ENCODE peak calls at places on chromosomes 11 and 22, in ten cellular contexts. G is kidney; U is stimulated activated CD4-positive, alpha-beta T cell treated with anti-CD3 and anti-CD28 coated beads, Interleukin-15, amount 100 ng/mL, for 48 hours; X is colonic mucosa; N is B cell; O is cardiac muscle cell; H is sigmoid colon; J is CD8-positive, alpha-beta T cell; S is posterior cingulate gyrus; I is KG1. L is an unnamed sample.

GRCh38 chr22:20099099-20099711 is 16.7 kb upstream of the RANBP1 start:
- DNase-seq in G (peak), U (no peak), X (no peak), N (no peak), O (no peak), H (no peak), J (no peak), S (peak), I (no peak), L (no peak)

GRCh38 chr22:24938741-24939341 is 7.7 kb downstream of the LHFPL7 start:
- DNase-seq in G (no peak), U (no peak), X (peak), N (no peak), O (peak), H (no peak), J (no peak), S (no peak), I (peak), L (no peak)

GRCh38 chr11:69641681-69642548 is 959 bp downstream of the CCND1 start:
- DNase-seq in G (peak), U (no peak), X (peak), N (no peak), O (peak), H (peak), J (no peak), S (peak), I (no peak), L (no peak)

GRCh38 chr11:62193954-62194353 is 3.9 kb downstream of the SCGB1D1 start:
- DNase-seq in G (no peak), U (no peak), X (no peak), N (no peak), O (peak), H (no peak), J (no peak), S (no peak), I (no peak), L (no peak)

GRCh38 chr22:49853981-49854791 is 542 bp downstream of the ZBED4 start:
- DNase-seq in G (peak), U (no peak), X (peak), N (no peak), O (peak), H (no peak), J (no peak), S (peak), I (no peak), L (no peak)

GRCh38 chr11:70621241-70621640 is 222.9 kb downstream of the CTTN start:
- DNase-seq in G (no peak), U (no peak), X (no peak), N (no peak), O (no peak), H (no peak), J (no peak), S (peak), I (no peak), L (no peak)

GRCh38 chr11:335779-336665 is 15.4 kb upstream of the IFITM3 start:
- DNase-seq in G (peak), U (no peak), X (no peak), N (no peak), O (peak), H (peak), J (no peak), S (no peak), I (no peak), L (no peak)

GRCh38 chr11:488062-488461 is 19.0 kb downstream of the RNH1 start:
- DNase-seq in G (no peak), U (no peak), X (no peak), N (no peak), O (no peak), H (no peak), J (no peak), S (no peak), I (no peak), L (no peak)

GRCh38 chr11:77204792-77205466 is 76.9 kb downstream of the MYO7A start:
- DNase-seq in G (no peak), U (no peak), X (no peak), N (no peak), O (no peak), H (no peak), J (no peak), S (peak), I (no peak), L (no peak)

GRCh38 chr11:34167961-34168360 is 62.5 kb downstream of the NAT10 start:
- DNase-seq in G (peak), U (no peak), X (no peak), N (no peak), O (no peak), H (no peak), J (no peak), S (peak), I (no peak), L (no peak)

GRCh38 chr11:15547685-15548084 is 433.0 kb downstream of the INSC start:
- DNase-seq in G (no peak), U (no peak), X (no peak), N (no peak), O (no peak), H (no peak), J (no peak), S (no peak), I (no peak), L (no peak)

L was measured in T-cell.